ENCODE peak calls at places on chromosomes 5 and 9, in ten cellular contexts. A, G, D, T, K, B, Q, E, S and M are unnamed samples.

GRCh38 chr9:25716220-25716872 is 38.1 kb upstream of the TUSC1 start:
- DNase-seq in T (peak), E (peak), D (no peak), B (no peak), A (no peak), G (peak), S (peak), K (peak), Q (no peak), M (peak)

GRCh38 chr5:32339198-32339597 is 26.5 kb upstream of the MTMR12 start:
- DNase-seq in G (peak), E (no peak), Q (no peak), S (no peak), B (no peak), A (no peak), T (no peak), D (no peak), K (no peak), M (no peak)

GRCh38 chr9:134217431-134218210 is 53.3 kb upstream of the RNU6ATAC start:
- DNase-seq in S (no peak), B (no peak), G (no peak), D (no peak), A (no peak), Q (no peak), E (no peak), T (no peak), K (no peak), M (peak)

GRCh38 chr5:157511656-157512644 is 51.9 kb downstream of the NIPAL4 start:
- DNase-seq in S (peak), E (no peak), K (peak), T (no peak), G (peak), D (peak), A (no peak), B (peak), Q (no peak), M (no peak)

GRCh38 chr9:82706781-82707180 is 356.2 kb downstream of the RASEF start:
- DNase-seq in B (no peak), E (no peak), T (no peak), S (no peak), K (no peak), G (no peak), D (no peak), A (no peak), Q (no peak), M (no peak)

GRCh38 chr5:1115123-1115815 is 3.4 kb upstream of the SLC12A7 start:
- DNase-seq in E (no peak), D (no peak), G (no peak), A (no peak), T (no peak), Q (no peak), B (no peak), K (no peak), S (no peak), M (no peak)

GRCh38 chr5:206406-206805 is 11.5 kb downstream of the CCDC127 start:
- DNase-seq in S (no peak), E (no peak), B (no peak), K (no peak), T (no peak), G (peak), D (no peak), Q (no peak), A (no peak), M (no peak)

GRCh38 chr5:88676637-88677481 is 206.1 kb downstream of the MEF2C start:
- DNase-seq in E (no peak), B (no peak), A (no peak), G (peak), T (no peak), Q (no peak), K (no peak), D (no peak), S (no peak), M (no peak)

GRCh38 chr9:135095470-135096407 is 8.3 kb downstream of the OLFM1 start:
- DNase-seq in Q (no peak), B (no peak), T (no peak), A (no peak), G (no peak), K (no peak), S (no peak), E (no peak), D (no peak), M (no peak)

GRCh38 chr5:56269216-56269927 is 36.2 kb upstream of the ANKRD55 start:
- DNase-seq in G (peak), D (peak), A (peak), Q (no peak), E (peak), K (no peak), T (peak), B (no peak), S (no peak), M (peak)

GRCh38 chr5:177198738-177199137 is 65.2 kb downstream of the NSD1 start:
- DNase-seq in T (no peak), G (no peak), K (no peak), A (no peak), D (no peak), B (no peak), Q (no peak), E (no peak), S (no peak), M (no peak)

GRCh38 chr9:3441197-3441816 is 84.5 kb downstream of the RFX3 start:
- DNase-seq in S (no peak), A (peak), K (peak), G (peak), T (peak), E (peak), Q (no peak), D (no peak), B (no peak), M (peak)

GRCh38 chr9:134632329-134632728 is 9.3 kb upstream of the COL5A1 start:
- DNase-seq in D (no peak), S (no peak), A (no peak), T (peak), B (no peak), G (no peak), Q (no peak), E (no peak), K (peak), M (peak)

GRCh38 chr5:54644226-54644625 is 126.7 kb downstream of the SNX18 start:
- DNase-seq in S (no peak), K (no peak), B (no peak), Q (no peak), T (no peak), D (no peak), G (peak), A (no peak), E (no peak), M (no peak)

GRCh38 chr9:118896356-118897000 is 472.8 kb downstream of the BRINP1 start:
- DNase-seq in Q (no peak), S (no peak), E (no peak), B (no peak), D (no peak), A (no peak), G (no peak), K (no peak), T (no peak), M (peak)

GRCh38 chr5:136133416-136134383 is 1.1 kb downstream of the SMAD5 start:
- DNase-seq in S (peak), A (peak), K (peak), D (peak), Q (peak), E (peak), T (peak), B (no peak), G (peak), M (peak)

GRCh38 chr5:43141211-43141610 is 20.5 kb downstream of the ZNF131 start:
- DNase-seq in S (no peak), T (no peak), A (no peak), E (no peak), B (no peak), Q (no peak), K (no peak), G (no peak), D (no peak), M (no peak)

GRCh38 chr5:149837680-149838269 is 106.8 kb downstream of the PDE6A start:
- DNase-seq in A (no peak), T (peak), G (peak), B (no peak), S (peak), E (peak), Q (no peak), K (peak), D (no peak), M (peak)

DNA sequence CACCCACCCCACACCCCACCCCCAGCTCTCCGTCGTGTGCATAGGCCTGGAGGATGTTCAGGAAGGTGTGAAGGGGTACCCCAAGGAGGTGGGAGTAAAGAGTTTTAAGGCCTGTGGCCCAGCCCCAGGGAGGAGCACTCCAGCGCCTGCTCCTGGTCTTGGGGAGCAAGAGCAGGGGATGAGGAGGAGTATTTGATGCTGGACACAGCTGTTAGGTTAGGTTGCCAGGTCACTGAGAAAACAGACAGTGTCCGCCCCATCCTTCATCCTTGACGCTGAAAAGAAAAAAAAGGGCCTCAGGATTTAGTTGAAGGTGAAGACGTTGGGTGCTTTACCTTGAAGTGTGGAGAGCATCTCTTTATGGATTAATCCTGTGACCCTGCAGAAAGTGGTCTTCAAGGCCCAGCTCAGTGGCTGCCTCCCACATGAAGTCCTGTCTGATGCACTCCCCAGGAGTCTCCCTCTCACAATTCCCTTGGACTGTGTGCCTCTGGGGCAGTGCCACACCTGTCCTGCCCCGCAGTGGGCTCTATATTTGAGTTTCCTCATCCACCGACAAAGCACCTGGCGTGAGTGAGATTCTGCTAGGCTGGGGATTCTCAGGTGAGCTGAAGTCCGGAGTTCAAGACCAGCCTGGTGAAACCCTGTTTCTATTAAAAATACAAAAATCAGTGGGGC is 101.8 kb downstream of the SPRY4 start:
- DNase-seq in T (no peak), D (no peak), B (no peak), A (peak), E (no peak), G (no peak), K (no peak), Q (no peak), S (no peak), M (no peak)
- TF ChIP-seq CTCF in T (peak), D (no peak), B (no peak), A (no peak), E (no peak), G (no peak), K (no peak), Q (no peak), S (no peak), M (no peak)

DNA sequence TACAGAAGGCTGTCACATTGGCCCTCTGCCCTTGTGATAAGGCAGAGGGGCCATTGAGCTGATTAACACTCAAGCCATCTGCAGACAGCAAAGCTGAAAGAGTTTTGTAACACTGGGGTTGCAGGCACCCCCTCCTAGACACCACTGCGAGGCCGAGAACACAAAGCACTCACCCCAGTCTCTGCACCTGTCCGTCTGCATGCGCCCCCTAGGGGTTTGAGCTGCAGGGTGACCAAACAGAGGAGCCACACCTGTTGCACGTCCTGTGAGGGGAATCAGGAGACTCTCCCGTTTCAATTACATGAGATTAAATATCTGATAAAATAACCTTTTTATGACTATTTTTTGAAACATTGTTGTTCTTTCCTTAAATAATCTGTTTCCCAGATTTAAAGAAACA is 1180.4 kb downstream of the CDH9 start:
- DNase-seq in A (no peak), S (no peak), B (no peak), T (peak), E (peak), Q (no peak), G (no peak), D (no peak), K (no peak), M (no peak)
- TF ChIP-seq CTCF in A (no peak), S (no peak), B (no peak), T (peak), E (peak), Q (no peak), G (no peak), D (no peak), K (no peak), M (no peak)

GRCh38 chr5:176180339-176180738 is 57.9 kb upstream of the SIMC1 start:
- DNase-seq in G (no peak), A (no peak), B (no peak), S (no peak), Q (no peak), K (no peak), D (no peak), E (no peak), T (no peak), M (no peak)
- TF ChIP-seq CTCF in G (no peak), A (no peak), B (no peak), S (no peak), Q (no peak), K (no peak), D (no peak), E (no peak), T (no peak), M (no peak)

DNA sequence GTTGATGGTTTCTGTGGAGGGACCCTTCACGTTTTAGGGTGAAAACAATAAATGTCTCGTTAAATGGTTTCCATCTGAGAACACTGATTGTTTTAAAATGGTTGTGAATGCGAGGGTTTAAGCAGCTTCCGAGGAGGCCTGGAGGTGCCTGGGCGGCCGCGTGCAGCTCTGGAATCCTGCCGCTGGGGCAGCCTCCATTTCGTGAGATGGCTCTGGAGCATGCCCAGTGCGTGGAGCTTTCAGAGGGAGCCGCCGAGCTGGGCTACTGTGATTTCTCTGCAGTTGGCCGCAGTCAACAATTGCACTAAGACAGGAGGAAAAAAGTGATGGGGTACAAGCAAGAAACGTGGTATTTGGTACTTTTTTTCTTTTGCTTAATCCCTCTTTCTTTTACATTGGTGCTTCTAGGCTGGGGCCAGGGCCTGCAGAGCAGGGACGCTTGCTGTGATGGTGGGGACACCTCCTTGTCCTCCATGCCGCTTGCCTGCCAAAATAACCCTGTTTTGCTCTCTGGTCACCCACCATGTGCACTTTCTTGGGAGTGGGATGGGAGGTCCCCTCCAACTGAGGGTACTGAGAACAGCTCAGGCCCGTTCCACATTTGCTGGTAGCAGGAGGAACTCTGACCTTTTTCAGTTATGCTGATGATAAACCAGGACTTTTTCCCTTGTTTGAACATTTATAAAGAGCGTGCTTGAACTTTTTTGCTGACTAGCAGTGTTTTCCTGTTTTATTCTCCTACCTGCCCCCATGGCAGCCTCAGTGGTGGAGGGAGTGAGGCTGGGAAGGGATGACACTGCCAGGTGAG is 47.1 kb downstream of the EHMT1 start:
- DNase-seq in K (no peak), G (peak), D (peak), S (no peak), T (peak), E (no peak), B (no peak), A (no peak), Q (no peak), M (peak)
- TF ChIP-seq CTCF in K (no peak), G (peak), D (peak), S (no peak), T (no peak), E (no peak), B (no peak), A (no peak), Q (no peak), M (no peak)